ENCODE peak calls at places on chromosomes 4 and X, in eight cellular contexts. One of them, this sample, is unnamed.

GRCh38 chr4:22202351-22203343 is 254.1 kb upstream of the KCNIP4 start:
- DNase-seq in H7: no peak
- DNase-seq in AG09309: peak
- DNase-seq in skeletal muscle cell: no peak
- DNase-seq in right cardiac atrium: no peak
- DNase-seq in adipocyte: peak
- DNase-seq in lung: no peak
- DNase-seq in adrenal gland: no peak
- DNase-seq in this sample: peak

GRCh38 chr4:94642561-94642866 is 115.2 kb upstream of the BMPR1B start:
- DNase-seq in H7: no peak
- DNase-seq in AG09309: no peak
- DNase-seq in skeletal muscle cell: no peak
- DNase-seq in right cardiac atrium: no peak
- DNase-seq in adipocyte: peak
- DNase-seq in lung: no peak
- DNase-seq in adrenal gland: no peak
- DNase-seq in this sample: no peak

GRCh38 chr4:139664442-139664841 is 1.2 kb upstream of the MGST2 start:
- DNase-seq in H7: no peak
- DNase-seq in AG09309: no peak
- DNase-seq in skeletal muscle cell: no peak
- DNase-seq in right cardiac atrium: no peak
- DNase-seq in adipocyte: no peak
- DNase-seq in lung: no peak
- DNase-seq in adrenal gland: no peak
- DNase-seq in this sample: peak

GRCh38 chr4:102438873-102439614 is 62.1 kb upstream of the NFKB1 start:
- DNase-seq in H7: no peak
- DNase-seq in AG09309: peak
- DNase-seq in skeletal muscle cell: peak
- DNase-seq in right cardiac atrium: no peak
- DNase-seq in adipocyte: peak
- DNase-seq in lung: no peak
- DNase-seq in adrenal gland: peak
- DNase-seq in this sample: peak

GRCh38 chr4:125070869-125071268 is 243.9 kb upstream of the FAT4 start:
- DNase-seq in H7: no peak
- DNase-seq in AG09309: no peak
- DNase-seq in skeletal muscle cell: no peak
- DNase-seq in right cardiac atrium: no peak
- DNase-seq in adipocyte: no peak
- DNase-seq in lung: no peak
- DNase-seq in adrenal gland: no peak
- DNase-seq in this sample: no peak

GRCh38 chr4:59388359-59388758 is 1811.8 kb upstream of the ADGRL3 start:
- DNase-seq in H7: no peak
- DNase-seq in AG09309: no peak
- DNase-seq in skeletal muscle cell: no peak
- DNase-seq in right cardiac atrium: no peak
- DNase-seq in adipocyte: no peak
- DNase-seq in lung: no peak
- DNase-seq in adrenal gland: no peak
- DNase-seq in this sample: no peak

GRCh38 chr4:85084371-85085170 is 118.1 kb upstream of the WDFY3 start:
- DNase-seq in H7: peak
- DNase-seq in AG09309: peak
- DNase-seq in skeletal muscle cell: peak
- DNase-seq in right cardiac atrium: no peak
- DNase-seq in adipocyte: peak
- DNase-seq in lung: peak
- DNase-seq in adrenal gland: peak
- DNase-seq in this sample: peak

GRCh38 chr4:972651-973424 is 531 bp downstream of the DGKQ start:
- DNase-seq in H7: peak
- DNase-seq in AG09309: no peak
- DNase-seq in skeletal muscle cell: no peak
- DNase-seq in right cardiac atrium: peak
- DNase-seq in adipocyte: peak
- DNase-seq in lung: no peak
- DNase-seq in adrenal gland: no peak
- DNase-seq in this sample: peak

GRCh38 chr4:7711330-7711963 is 228.2 kb downstream of the AFAP1 start:
- DNase-seq in H7: no peak
- DNase-seq in AG09309: no peak
- DNase-seq in skeletal muscle cell: no peak
- DNase-seq in right cardiac atrium: no peak
- DNase-seq in adipocyte: no peak
- DNase-seq in lung: no peak
- DNase-seq in adrenal gland: no peak
- DNase-seq in this sample: no peak

GRCh38 chrX:12149670-12150407 is 11.6 kb downstream of the FRMPD4 start:
- DNase-seq in H7: no peak
- DNase-seq in AG09309: no peak
- DNase-seq in skeletal muscle cell: no peak
- DNase-seq in right cardiac atrium: no peak
- DNase-seq in adipocyte: no peak
- DNase-seq in lung: no peak
- DNase-seq in adrenal gland: no peak
- DNase-seq in this sample: no peak

GRCh38 chr4:8774071-8774470 is 97.6 kb downstream of the HMX1 start:
- DNase-seq in H7: peak
- DNase-seq in AG09309: no peak
- DNase-seq in skeletal muscle cell: no peak
- DNase-seq in right cardiac atrium: no peak
- DNase-seq in adipocyte: no peak
- DNase-seq in lung: no peak
- DNase-seq in adrenal gland: no peak
- DNase-seq in this sample: no peak

GRCh38 chrX:123171781-123172180 is 12.3 kb upstream of the GRIA3 start:
- DNase-seq in H7: no peak
- DNase-seq in AG09309: no peak
- DNase-seq in skeletal muscle cell: peak
- DNase-seq in right cardiac atrium: no peak
- DNase-seq in adipocyte: no peak
- DNase-seq in lung: no peak
- DNase-seq in adrenal gland: no peak
- DNase-seq in this sample: peak

GRCh38 chr4:75502671-75503070 is 11.5 kb downstream of the RCHY1 start:
- DNase-seq in H7: no peak
- DNase-seq in AG09309: no peak
- DNase-seq in skeletal muscle cell: no peak
- DNase-seq in right cardiac atrium: no peak
- DNase-seq in adipocyte: no peak
- DNase-seq in lung: no peak
- DNase-seq in adrenal gland: no peak
- DNase-seq in this sample: no peak

GRCh38 chr4:158169516-158169915 is 3.3 kb downstream of the GASK1B start:
- DNase-seq in H7: no peak
- DNase-seq in AG09309: no peak
- DNase-seq in skeletal muscle cell: no peak
- DNase-seq in right cardiac atrium: no peak
- DNase-seq in adipocyte: no peak
- DNase-seq in lung: no peak
- DNase-seq in adrenal gland: no peak
- DNase-seq in this sample: no peak

GRCh38 chr4:158168606-158169005 is 4.2 kb downstream of the GASK1B start:
- DNase-seq in H7: no peak
- DNase-seq in AG09309: no peak
- DNase-seq in skeletal muscle cell: no peak
- DNase-seq in right cardiac atrium: no peak
- DNase-seq in adipocyte: no peak
- DNase-seq in lung: no peak
- DNase-seq in adrenal gland: no peak
- DNase-seq in this sample: no peak

GRCh38 chr4:158163941-158164665 is 8.7 kb downstream of the GASK1B start:
- DNase-seq in H7: no peak
- DNase-seq in AG09309: no peak
- DNase-seq in skeletal muscle cell: no peak
- DNase-seq in right cardiac atrium: no peak
- DNase-seq in adipocyte: peak
- DNase-seq in lung: no peak
- DNase-seq in adrenal gland: no peak
- DNase-seq in this sample: no peak

GRCh38 chr4:158164849-158165248 is 8.0 kb downstream of the GASK1B start:
- DNase-seq in H7: no peak
- DNase-seq in AG09309: no peak
- DNase-seq in skeletal muscle cell: no peak
- DNase-seq in right cardiac atrium: no peak
- DNase-seq in adipocyte: peak
- DNase-seq in lung: no peak
- DNase-seq in adrenal gland: no peak
- DNase-seq in this sample: no peak

DNA sequence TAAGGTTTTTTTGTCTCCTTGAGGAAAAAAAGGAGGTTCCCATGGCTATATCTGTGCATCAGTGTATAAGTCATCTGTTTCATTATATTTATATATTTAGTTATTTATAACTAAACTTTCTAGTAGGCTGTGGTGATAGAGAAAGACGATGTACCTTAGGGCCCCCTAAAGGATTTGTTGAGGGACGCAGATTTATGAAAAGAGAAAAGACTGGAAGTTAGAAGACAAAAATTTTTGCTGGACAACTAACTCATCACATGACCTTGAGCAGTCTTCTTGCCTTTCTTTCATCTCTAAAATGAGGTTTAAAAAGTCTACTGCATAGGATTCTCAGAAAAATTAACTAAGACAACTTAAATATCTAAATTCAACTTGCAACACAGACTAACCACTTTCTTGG is 6.1 kb downstream of the GASK1B start:
- DNase-seq in H7: no peak
- DNase-seq in AG09309: no peak
- DNase-seq in skeletal muscle cell: no peak
- DNase-seq in right cardiac atrium: no peak
- DNase-seq in adipocyte: no peak
- DNase-seq in lung: no peak
- DNase-seq in adrenal gland: no peak
- DNase-seq in this sample: no peak
- H3K4me3 ChIP-seq in H7: no peak
- H3K4me3 ChIP-seq in AG09309: no peak
- H3K4me3 ChIP-seq in skeletal muscle cell: peak
- H3K4me3 ChIP-seq in right cardiac atrium: peak
- H3K4me3 ChIP-seq in adipocyte: peak
- H3K4me3 ChIP-seq in lung: no peak
- H3K4me3 ChIP-seq in adrenal gland: no peak
- H3K4me3 ChIP-seq in this sample: no peak

DNA sequence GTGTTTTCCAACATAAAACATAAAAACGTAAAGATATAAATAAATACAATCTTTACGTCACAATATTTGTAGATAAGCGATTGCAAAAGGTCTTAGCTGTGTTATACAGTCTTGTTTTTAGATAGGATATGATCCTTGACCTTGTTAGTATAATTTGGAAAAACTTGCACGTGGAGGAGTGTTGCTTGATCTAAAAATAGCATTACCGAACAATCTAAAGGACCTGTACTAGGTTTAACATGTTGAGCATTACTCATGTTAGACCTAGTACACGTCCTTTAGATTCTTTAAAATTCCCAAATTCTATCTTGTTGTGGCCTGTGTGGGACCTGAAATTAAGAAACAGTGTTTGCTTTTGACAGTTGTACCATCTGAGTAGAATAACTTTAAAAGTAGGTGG is 1.7 kb downstream of the METAP1 start:
- DNase-seq in H7: no peak
- DNase-seq in AG09309: no peak
- DNase-seq in skeletal muscle cell: no peak
- DNase-seq in right cardiac atrium: no peak
- DNase-seq in adipocyte: no peak
- DNase-seq in lung: no peak
- DNase-seq in adrenal gland: no peak
- DNase-seq in this sample: peak
- H3K4me3 ChIP-seq in H7: no peak
- H3K4me3 ChIP-seq in AG09309: no peak
- H3K4me3 ChIP-seq in skeletal muscle cell: no peak
- H3K4me3 ChIP-seq in right cardiac atrium: no peak
- H3K4me3 ChIP-seq in adipocyte: peak
- H3K4me3 ChIP-seq in lung: no peak
- H3K4me3 ChIP-seq in adrenal gland: no peak
- H3K4me3 ChIP-seq in this sample: no peak

DNA sequence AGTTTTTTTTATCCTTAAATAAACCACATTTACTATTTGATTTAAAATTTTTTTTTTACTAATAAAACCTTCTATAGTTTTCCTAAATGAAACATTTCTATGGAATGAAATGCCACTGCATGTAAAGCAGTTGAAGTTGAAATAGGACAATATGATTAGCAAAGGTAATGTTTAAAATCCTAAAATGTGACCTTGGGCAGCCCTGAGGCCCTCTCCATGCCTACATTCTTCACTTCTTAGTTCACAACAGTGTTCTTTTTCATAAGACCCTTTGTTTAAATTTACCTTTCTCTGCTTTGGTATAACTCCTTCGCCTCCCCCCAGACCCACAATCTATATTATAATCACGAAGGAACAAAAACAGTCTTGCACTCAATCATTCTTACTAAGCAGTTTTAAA is 124.4 kb upstream of the NAP1L5 start:
- DNase-seq in H7: no peak
- DNase-seq in AG09309: no peak
- DNase-seq in skeletal muscle cell: no peak
- DNase-seq in right cardiac atrium: no peak
- DNase-seq in adipocyte: no peak
- DNase-seq in lung: no peak
- DNase-seq in adrenal gland: no peak
- DNase-seq in this sample: no peak
- H3K4me3 ChIP-seq in H7: no peak
- H3K4me3 ChIP-seq in AG09309: no peak
- H3K4me3 ChIP-seq in skeletal muscle cell: peak
- H3K4me3 ChIP-seq in right cardiac atrium: peak
- H3K4me3 ChIP-seq in adipocyte: peak
- H3K4me3 ChIP-seq in lung: no peak
- H3K4me3 ChIP-seq in adrenal gland: no peak
- H3K4me3 ChIP-seq in this sample: peak

GRCh38 chr4:151013944-151014343 is 1.1 kb downstream of the LRBA start:
- DNase-seq in H7: no peak
- DNase-seq in AG09309: no peak
- DNase-seq in skeletal muscle cell: no peak
- DNase-seq in right cardiac atrium: no peak
- DNase-seq in adipocyte: peak
- DNase-seq in lung: no peak
- DNase-seq in adrenal gland: no peak
- DNase-seq in this sample: peak

GRCh38 chr4:151012376-151012775 is 2.7 kb downstream of the LRBA start:
- DNase-seq in H7: no peak
- DNase-seq in AG09309: no peak
- DNase-seq in skeletal muscle cell: no peak
- DNase-seq in right cardiac atrium: no peak
- DNase-seq in adipocyte: no peak
- DNase-seq in lung: no peak
- DNase-seq in adrenal gland: no peak
- DNase-seq in this sample: no peak

GRCh38 chr4:151014521-151015457 is at the start of gene LRBA:
- DNase-seq in H7: peak
- DNase-seq in AG09309: no peak
- DNase-seq in skeletal muscle cell: no peak
- DNase-seq in right cardiac atrium: peak
- DNase-seq in adipocyte: peak
- DNase-seq in lung: peak
- DNase-seq in adrenal gland: peak
- DNase-seq in this sample: peak

GRCh38 chr4:151013491-151013890 is 1.6 kb downstream of the LRBA start:
- DNase-seq in H7: no peak
- DNase-seq in AG09309: no peak
- DNase-seq in skeletal muscle cell: no peak
- DNase-seq in right cardiac atrium: no peak
- DNase-seq in adipocyte: no peak
- DNase-seq in lung: no peak
- DNase-seq in adrenal gland: no peak
- DNase-seq in this sample: no peak

GRCh38 chr4:151012836-151013235 is 2.2 kb downstream of the LRBA start:
- DNase-seq in H7: no peak
- DNase-seq in AG09309: no peak
- DNase-seq in skeletal muscle cell: no peak
- DNase-seq in right cardiac atrium: no peak
- DNase-seq in adipocyte: no peak
- DNase-seq in lung: no peak
- DNase-seq in adrenal gland: no peak
- DNase-seq in this sample: peak
- H3K4me3 ChIP-seq in H7: peak
- H3K4me3 ChIP-seq in AG09309: no peak
- H3K4me3 ChIP-seq in skeletal muscle cell: no peak
- H3K4me3 ChIP-seq in right cardiac atrium: peak
- H3K4me3 ChIP-seq in adipocyte: no peak
- H3K4me3 ChIP-seq in lung: no peak
- H3K4me3 ChIP-seq in adrenal gland: no peak
- H3K4me3 ChIP-seq in this sample: peak

This sample was measured in small intestine.